ENCODE peak calls at places on chromosome 22, in four cellular contexts. D is RPMI8226, X is HuH-7.5, C is IMR-90. Z is an unnamed sample.

GRCh38 chr22:24685804-24686203 is 82.8 kb downstream of the GGT1 start:
- DNase-seq in X (no peak), C (no peak), D (no peak), Z (no peak)

GRCh38 chr22:49023879-49024774 is 803.5 kb downstream of the BRD1 start:
- DNase-seq in D (peak; percentile 20), X (no peak), C (no peak), Z (peak; percentile 69)

GRCh38 chr22:47126344-47126811 is 363.9 kb downstream of the TBC1D22A start:
- DNase-seq in C (no peak), D (no peak), X (no peak), Z (peak; percentile 55)

GRCh38 chr22:22084089-22084711 is 101.6 kb upstream of the TOP3B start:
- DNase-seq in D (no peak), C (no peak), X (no peak), Z (no peak)

GRCh38 chr22:26524870-26525269 is 12.6 kb upstream of the TFIP11 start:
- DNase-seq in C (no peak), D (no peak), X (no peak), Z (no peak)

GRCh38 chr22:46108564-46109473 is 41.5 kb upstream of the PPARA start:
- DNase-seq in X (no peak), C (peak; percentile 23), D (no peak), Z (no peak)

GRCh38 chr22:46088541-46089311 is 61.6 kb upstream of the PPARA start:
- DNase-seq in C (peak; percentile 64), D (no peak), X (no peak), Z (peak; percentile 82)

GRCh38 chr22:36999463-36999862 is 19.8 kb downstream of the TST start:
- DNase-seq in D (no peak), C (no peak), X (no peak), Z (no peak)

GRCh38 chr22:42608481-42609361 is 6.0 kb downstream of the POLDIP3 start:
- DNase-seq in D (no peak), X (no peak), C (peak; percentile 76), Z (no peak)

GRCh38 chr22:36077261-36077660 is 48.6 kb upstream of the RBFOX2 start:
- DNase-seq in D (no peak), C (peak; percentile 29), X (no peak), Z (no peak)

GRCh38 chr22:29621761-29622526 is 18.5 kb downstream of the NF2 start:
- DNase-seq in D (no peak), C (peak; percentile 97), X (no peak), Z (no peak)

GRCh38 chr22:49971232-49972162 is 10.9 kb downstream of the PIM3 start:
- DNase-seq in D (peak; percentile 81), X (peak; percentile 81), C (no peak), Z (peak; percentile 87)

GRCh38 chr22:46614070-46614931 is 5.9 kb upstream of the GRAMD4 start:
- DNase-seq in X (no peak), C (no peak), D (peak; percentile 83), Z (peak; percentile 87)

GRCh38 chr22:41863472-41863871 is 30.6 kb downstream of the SREBF2 start:
- DNase-seq in X (no peak), D (no peak), C (no peak), Z (no peak)

GRCh38 chr22:20429254-20430100 is 8.1 kb downstream of the SCARF2 start:
- DNase-seq in C (no peak), D (peak; percentile 49), X (no peak), Z (peak; percentile 96)

GRCh38 chr22:49419661-49420060 is 408.0 kb downstream of the BRD1 start:
- DNase-seq in D (no peak), X (no peak), C (no peak), Z (no peak)

GRCh38 chr22:22710719-22711531 is 66.5 kb downstream of the GGTLC2 start:
- DNase-seq in X (peak; percentile 56), C (peak; percentile 17), D (peak; percentile 54), Z (peak; percentile 93)

GRCh38 chr22:19577422-19577966 is 53.3 kb upstream of the CLDN5 start:
- DNase-seq in X (no peak), D (no peak), C (no peak), Z (no peak)

GRCh38 chr22:29345932-29346331 is 30.4 kb upstream of the RASL10A start:
- DNase-seq in C (peak; percentile 4), X (no peak), D (no peak), Z (no peak)

GRCh38 chr22:17305076-17305475 is 64.2 kb upstream of the CECR2 start:
- DNase-seq in D (no peak), C (no peak), X (no peak), Z (no peak)

GRCh38 chr22:30873086-30873650 is 95.4 kb downstream of the MORC2 start:
- DNase-seq in C (no peak), D (no peak), X (no peak), Z (no peak)

GRCh38 chr22:21834869-21835268 is 32.6 kb downstream of the MAPK1 start:
- DNase-seq in C (no peak), X (no peak), D (no peak), Z (no peak)

GRCh38 chr22:46574438-46574992 is 37.1 kb upstream of the CELSR1 start:
- DNase-seq in X (no peak), C (no peak), D (no peak), Z (peak; percentile 26)

GRCh38 chr22:43177479-43177878 is 9.5 kb downstream of the TTLL12 start:
- DNase-seq in C (no peak), X (no peak), D (no peak), Z (peak; percentile 66)

GRCh38 chr22:35604671-35605457 is 12.3 kb downstream of the MB start:
- DNase-seq in C (no peak), D (peak; percentile 76), X (no peak), Z (no peak)

GRCh38 chr22:50459443-50460140 is 15.2 kb downstream of the SBF1 start:
- DNase-seq in D (no peak), X (no peak), C (no peak), Z (no peak)

GRCh38 chr22:17120281-17120680 is 879 bp downstream of the TMEM121B start:
- DNase-seq in X (peak; percentile 91), D (no peak), C (peak; percentile 30), Z (peak; percentile 88)

GRCh38 chr22:49865156-49865555 is 11.5 kb downstream of the ZBED4 start:
- DNase-seq in C (no peak), D (no peak), X (no peak), Z (no peak)

GRCh38 chr22:30304495-30305244 is 15.4 kb upstream of the CASTOR1 start:
- DNase-seq in X (no peak), C (no peak), D (no peak), Z (no peak)

GRCh38 chr22:43008921-43009320 is 6.0 kb downstream of the PACSIN2 start:
- DNase-seq in X (no peak), D (no peak), C (no peak), Z (no peak)

GRCh38 chr22:36573815-36574350 is 44.9 kb upstream of the EIF3D start:
- DNase-seq in X (no peak), D (no peak), C (no peak), Z (no peak)

GRCh38 chr22:26718905-26719304 is 61.5 kb downstream of the MIAT start:
- DNase-seq in D (no peak), C (peak; percentile 91), X (no peak), Z (no peak)

GRCh38 chr22:44891791-44892190 is 118.0 kb downstream of the PHF21B start:
- DNase-seq in X (no peak), C (no peak), D (no peak), Z (no peak)

GRCh38 chr22:29635734-29636357 is 32.4 kb downstream of the NF2 start:
- DNase-seq in X (peak; percentile 36), D (peak; percentile 24), C (peak; percentile 73), Z (no peak)

Z was measured in left lung.